ENCODE peak calls at places on chromosomes 2 and 18, in five cellular contexts. W is cardiac muscle cell, B is NB4, G is small intestine, H is nucleus accumbens. S is an unnamed sample.

GRCh38 chr18:37364237-37364636 is 201.4 kb downstream of the CELF4 start:
- DNase-seq in W (peak), B (no peak), G (no peak), H (no peak), S (no peak)

GRCh38 chr2:118251427-118251826 is 163.2 kb downstream of the INSIG2 start:
- DNase-seq in W (peak), B (no peak), G (no peak), H (no peak), S (no peak)

GRCh38 chr2:128791120-128791982 is 472.7 kb upstream of the HS6ST1 start:
- DNase-seq in W (no peak), B (no peak), G (no peak), H (no peak), S (no peak)

GRCh38 chr18:22285299-22286140 is 116.1 kb downstream of the GATA6 start:
- DNase-seq in W (no peak), B (peak), G (no peak), H (no peak), S (no peak)

GRCh38 chr2:238996331-238997136 is 148.6 kb downstream of the TWIST2 start:
- DNase-seq in W (no peak), B (no peak), G (no peak), H (no peak), S (no peak)

GRCh38 chr2:74514368-74515270 is at the start of gene TLX2:
- DNase-seq in W (peak), B (peak), G (no peak), H (no peak), S (no peak)

GRCh38 chr2:97714084-97714949 is 941 bp downstream of the ZAP70 start:
- DNase-seq in W (no peak), B (no peak), G (no peak), H (no peak), S (no peak)

GRCh38 chr2:136171223-136171622 is 53.3 kb upstream of the CXCR4 start:
- DNase-seq in W (no peak), B (no peak), G (no peak), H (no peak), S (no peak)

GRCh38 chr2:151815821-151816489 is 12.3 kb downstream of the ARL5A start:
- DNase-seq in W (no peak), B (no peak), G (no peak), H (no peak), S (no peak)

GRCh38 chr2:152825834-152826233 is 107.4 kb downstream of the ARL6IP6 start:
- DNase-seq in W (no peak), B (no peak), G (no peak), H (no peak), S (no peak)

GRCh38 chr2:182792441-182792840 is 74.0 kb downstream of the FRZB start:
- DNase-seq in W (no peak), B (no peak), G (no peak), H (no peak), S (no peak)

GRCh38 chr2:200367155-200367554 is 60.7 kb downstream of the SPATS2L start:
- DNase-seq in W (no peak), B (peak), G (no peak), H (no peak), S (no peak)

GRCh38 chr18:78293940-78294401 is 685.6 kb upstream of the SALL3 start:
- DNase-seq in W (no peak), B (no peak), G (no peak), H (no peak), S (no peak)

GRCh38 chr2:98028931-98029717 is 33.4 kb upstream of the TMEM131 start:
- DNase-seq in W (no peak), B (no peak), G (no peak), H (no peak), S (no peak)

GRCh38 chr2:202574541-202574940 is 60.2 kb upstream of the FAM117B start:
- DNase-seq in W (no peak), B (no peak), G (no peak), H (no peak), S (no peak)

GRCh38 chr2:214127178-214127970 is 283.5 kb upstream of the VWC2L start:
- DNase-seq in W (no peak), B (no peak), G (no peak), H (no peak), S (no peak)

GRCh38 chr2:134500211-134500935 is 218.4 kb downstream of the TMEM163 start:
- DNase-seq in W (no peak), B (no peak), G (no peak), H (no peak), S (no peak)

GRCh38 chr2:109247340-109247739 is 118.3 kb downstream of the SH3RF3 start:
- DNase-seq in W (no peak), B (no peak), G (peak), H (no peak), S (no peak)

GRCh38 chr2:96241227-96241626 is 24.6 kb downstream of the TMEM127 start:
- DNase-seq in W (no peak), B (peak), G (no peak), H (no peak), S (no peak)

GRCh38 chr18:32724071-32724696 is 48.6 kb downstream of the KLHL14 start:
- DNase-seq in W (no peak), B (no peak), G (no peak), H (no peak), S (no peak)

GRCh38 chr18:2906522-2907458 is 60.0 kb downstream of the EMILIN2 start:
- DNase-seq in W (peak), B (peak), G (peak), H (no peak), S (peak)

GRCh38 chr2:26396734-26397298 is 4.9 kb upstream of the DRC1 start:
- DNase-seq in W (no peak), B (peak), G (no peak), H (no peak), S (no peak)

GRCh38 chr2:10514287-10514686 is 66.2 kb upstream of the ODC1 start:
- DNase-seq in W (no peak), B (no peak), G (no peak), H (no peak), S (no peak)

GRCh38 chr2:236706288-236706687 is 136.7 kb downstream of the ACKR3 start:
- DNase-seq in W (no peak), B (no peak), G (no peak), H (no peak), S (no peak)